ENCODE peak calls at places on chromosomes 13 and 19, in eight cellular contexts. D is iPS-NIHi11, C is NCI-H82, S is astrocyte of the cerebellum, O is lung, Y is iPS DF 19.7, P is fibroblast of the conjunctiva, U is fibroblast of pulmonary artery. T is an unnamed sample.

GRCh38 chr13:107867701-107868661 is 347.4 kb downstream of the LIG4 start:
- DNase-seq in Y (no peak), U (peak), C (peak), P (no peak), O (no peak), S (no peak), D (peak), T (no peak)

GRCh38 chr13:79079351-79079839 is 326.7 kb downstream of the RBM26 start:
- DNase-seq in O (no peak), D (no peak), U (no peak), P (no peak), Y (no peak), S (no peak), C (no peak), T (no peak)

GRCh38 chr13:30323524-30323923 is 16.2 kb upstream of the KATNAL1 start:
- DNase-seq in D (no peak), C (no peak), P (no peak), U (no peak), Y (no peak), O (no peak), S (no peak), T (no peak)

GRCh38 chr19:45110811-45111210 is 17.8 kb downstream of the PPP1R37 start:
- DNase-seq in S (no peak), C (no peak), P (no peak), Y (no peak), O (no peak), D (no peak), U (no peak), T (no peak)

GRCh38 chr13:113041821-113042335 is 63.7 kb upstream of the F7 start:
- DNase-seq in Y (no peak), D (no peak), P (no peak), U (no peak), O (no peak), S (no peak), C (no peak), T (no peak)

GRCh38 chr19:48290341-48290922 is 20.6 kb downstream of the ZNF114 start:
- DNase-seq in D (peak), O (no peak), S (no peak), Y (peak), U (peak), C (peak), P (no peak), T (no peak)

GRCh38 chr19:46922465-46922864 is 61.7 kb downstream of the ARHGAP35 start:
- DNase-seq in Y (no peak), S (no peak), U (no peak), P (no peak), C (no peak), D (no peak), O (no peak), T (no peak)

GRCh38 chr19:50505856-50506611 is 5.0 kb downstream of the JOSD2 start:
- DNase-seq in Y (no peak), P (no peak), S (no peak), C (no peak), O (no peak), D (no peak), U (no peak), T (no peak)

GRCh38 chr19:42092350-42092749 is 16.4 kb downstream of the ZNF574 start:
- DNase-seq in S (no peak), P (no peak), O (no peak), U (peak), D (peak), Y (no peak), C (peak), T (no peak)

GRCh38 chr19:40519352-40520322 is 52.8 kb downstream of the SPTBN4 start:
- DNase-seq in C (peak), D (peak), Y (no peak), O (no peak), P (no peak), U (peak), S (no peak), T (no peak)

GRCh38 chr13:35826626-35827254 is 304.4 kb downstream of the DCLK1 start:
- DNase-seq in U (no peak), S (no peak), Y (no peak), C (peak), D (peak), O (no peak), P (no peak), T (no peak)

GRCh38 chr13:95245072-95245471 is 56.2 kb downstream of the ABCC4 start:
- DNase-seq in O (no peak), S (no peak), P (no peak), C (no peak), U (no peak), D (no peak), Y (no peak), T (no peak)

GRCh38 chr13:65834897-65835296 is 1395.2 kb downstream of the PCDH9 start:
- DNase-seq in P (no peak), D (no peak), S (no peak), C (no peak), U (no peak), Y (no peak), O (no peak), T (no peak)

GRCh38 chr19:4368128-4368820 is 24.9 kb downstream of the MPND start:
- DNase-seq in S (no peak), Y (no peak), C (no peak), U (peak), D (no peak), P (no peak), O (no peak), T (peak)

GRCh38 chr19:2770055-2771013 is 12.7 kb downstream of the SGTA start:
- DNase-seq in S (no peak), P (peak), U (peak), Y (no peak), D (no peak), O (no peak), C (peak), T (no peak)